ENCODE peak calls at places on chromosomes 16 and 17, in eight cellular contexts. Y, A, M, R, C, Z, S and O are unnamed samples.

GRCh38 chr17:40076101-40076498 is 13.3 kb downstream of the THRA start:
- DNase-seq in Y (no peak), A (no peak), M (no peak), R (no peak), C (no peak), Z (no peak), S (no peak), O (no peak)

GRCh38 chr17:58630883-58631522 is 60.8 kb downstream of the TEX14 start:
- DNase-seq in Y (no peak), A (no peak), M (peak; percentile 27), R (peak; percentile 6), C (peak; percentile 4), Z (peak; percentile 1), S (no peak), O (no peak)

GRCh38 chr17:37693328-37693727 is 50.1 kb upstream of the DDX52 start:
- DNase-seq in Y (no peak), A (no peak), M (no peak), R (no peak), C (no peak), Z (no peak), S (no peak), O (no peak)

GRCh38 chr17:38980455-38981217 is 13.4 kb upstream of the FBXO47 start:
- DNase-seq in Y (no peak), A (no peak), M (no peak), R (no peak), C (no peak), Z (no peak), S (no peak), O (no peak)

GRCh38 chr17:17078832-17079231 is 36.6 kb downstream of the MPRIP start:
- DNase-seq in Y (no peak), A (peak; percentile 20), M (no peak), R (no peak), C (no peak), Z (no peak), S (no peak), O (no peak)

GRCh38 chr17:6303664-6304063 is 131.3 kb downstream of the AIPL1 start:
- DNase-seq in Y (peak; percentile 34), A (no peak), M (no peak), R (peak; percentile 25), C (no peak), Z (no peak), S (no peak), O (no peak)

GRCh38 chr17:41518789-41519449 is at the start of gene KRT15:
- DNase-seq in Y (no peak), A (no peak), M (no peak), R (no peak), C (peak; percentile 58), Z (no peak), S (no peak), O (peak; percentile 94)

GRCh38 chr17:81039096-81039495 is 4.1 kb downstream of the BAIAP2 start:
- DNase-seq in Y (no peak), A (peak; percentile 76), M (no peak), R (no peak), C (no peak), Z (no peak), S (no peak), O (no peak)

GRCh38 chr16:82782715-82783251 is 156.0 kb downstream of the CDH13 start:
- DNase-seq in Y (no peak), A (no peak), M (no peak), R (peak; percentile 21), C (peak; percentile 1), Z (no peak), S (no peak), O (no peak)